ENCODE peak calls at places on chromosome 2, in ten cellular contexts. One of them, this sample, is unnamed.

GRCh38 chr2:202051499-202052161 is 18.0 kb downstream of the FZD7 start:
- DNase-seq in DND-41: no peak
- DNase-seq in tibial nerve: no peak
- DNase-seq in K562: no peak
- DNase-seq in heart left ventricle: no peak
- DNase-seq in endodermal cell: peak; percentile 61
- DNase-seq in GM23338: peak; percentile 69
- DNase-seq in kidney: no peak
- DNase-seq in naive thymus-derived CD4-positive, alpha-beta T cell: no peak
- DNase-seq in tibial artery: no peak
- DNase-seq in this sample: no peak

GRCh38 chr2:239261796-239262475 is 138.9 kb downstream of the HDAC4 start:
- DNase-seq in endodermal cell: peak; percentile 12
- DNase-seq in GM23338: no peak
- DNase-seq in kidney: no peak
- DNase-seq in DND-41: no peak
- DNase-seq in tibial nerve: no peak
- DNase-seq in heart left ventricle: peak; percentile 61
- DNase-seq in K562: no peak
- DNase-seq in tibial artery: no peak
- DNase-seq in naive thymus-derived CD4-positive, alpha-beta T cell: no peak
- DNase-seq in this sample: no peak

GRCh38 chr2:113240150-113240914 is 38.4 kb downstream of the PAX8 start:
- DNase-seq in heart left ventricle: peak; percentile 94
- DNase-seq in K562: no peak
- DNase-seq in tibial nerve: peak; percentile 82
- DNase-seq in GM23338: no peak
- DNase-seq in naive thymus-derived CD4-positive, alpha-beta T cell: no peak
- DNase-seq in kidney: peak; percentile 93
- DNase-seq in tibial artery: peak; percentile 89
- DNase-seq in DND-41: no peak
- DNase-seq in endodermal cell: no peak
- DNase-seq in this sample: peak; percentile 90

GRCh38 chr2:69567909-69568300 is 75.6 kb downstream of the AAK1 start:
- DNase-seq in heart left ventricle: no peak
- DNase-seq in tibial nerve: no peak
- DNase-seq in DND-41: no peak
- DNase-seq in K562: no peak
- DNase-seq in GM23338: no peak
- DNase-seq in kidney: no peak
- DNase-seq in endodermal cell: no peak
- DNase-seq in tibial artery: no peak
- DNase-seq in naive thymus-derived CD4-positive, alpha-beta T cell: no peak
- DNase-seq in this sample: no peak

GRCh38 chr2:54267577-54267976 is 11.5 kb upstream of the TSPYL6 start:
- DNase-seq in DND-41: no peak
- DNase-seq in K562: no peak
- DNase-seq in endodermal cell: no peak
- DNase-seq in kidney: no peak
- DNase-seq in tibial artery: no peak
- DNase-seq in GM23338: no peak
- DNase-seq in heart left ventricle: no peak
- DNase-seq in naive thymus-derived CD4-positive, alpha-beta T cell: no peak
- DNase-seq in tibial nerve: no peak
- DNase-seq in this sample: no peak

GRCh38 chr2:231722721-231723307 is 14.5 kb downstream of the PTMA start:
- DNase-seq in endodermal cell: no peak
- DNase-seq in GM23338: no peak
- DNase-seq in tibial artery: no peak
- DNase-seq in tibial nerve: no peak
- DNase-seq in naive thymus-derived CD4-positive, alpha-beta T cell: no peak
- DNase-seq in DND-41: no peak
- DNase-seq in heart left ventricle: no peak
- DNase-seq in K562: no peak
- DNase-seq in kidney: no peak
- DNase-seq in this sample: no peak

GRCh38 chr2:39513641-39514094 is 76.6 kb upstream of the MAP4K3 start:
- DNase-seq in GM23338: peak; percentile 79
- DNase-seq in tibial nerve: no peak
- DNase-seq in K562: peak; percentile 69
- DNase-seq in naive thymus-derived CD4-positive, alpha-beta T cell: peak; percentile 70
- DNase-seq in DND-41: peak; percentile 59
- DNase-seq in tibial artery: peak; percentile 72
- DNase-seq in endodermal cell: peak; percentile 82
- DNase-seq in kidney: no peak
- DNase-seq in heart left ventricle: no peak
- DNase-seq in this sample: peak; percentile 29

GRCh38 chr2:99602475-99602874 is 112.7 kb upstream of the REV1 start:
- DNase-seq in heart left ventricle: no peak
- DNase-seq in endodermal cell: no peak
- DNase-seq in DND-41: no peak
- DNase-seq in tibial artery: no peak
- DNase-seq in naive thymus-derived CD4-positive, alpha-beta T cell: no peak
- DNase-seq in K562: no peak
- DNase-seq in tibial nerve: no peak
- DNase-seq in GM23338: no peak
- DNase-seq in kidney: no peak
- DNase-seq in this sample: no peak

GRCh38 chr2:216637472-216637871 is 4.3 kb downstream of the IGFBP2 start:
- DNase-seq in naive thymus-derived CD4-positive, alpha-beta T cell: no peak
- DNase-seq in tibial nerve: no peak
- DNase-seq in endodermal cell: no peak
- DNase-seq in kidney: no peak
- DNase-seq in heart left ventricle: no peak
- DNase-seq in tibial artery: no peak
- DNase-seq in K562: no peak
- DNase-seq in DND-41: no peak
- DNase-seq in GM23338: no peak
- DNase-seq in this sample: no peak

GRCh38 chr2:73232471-73233153 is 427 bp downstream of the PRADC1 start:
- DNase-seq in DND-41: peak; percentile 44
- DNase-seq in K562: peak; percentile 71
- DNase-seq in GM23338: no peak
- DNase-seq in naive thymus-derived CD4-positive, alpha-beta T cell: no peak
- DNase-seq in tibial nerve: peak; percentile 14
- DNase-seq in heart left ventricle: no peak
- DNase-seq in kidney: no peak
- DNase-seq in tibial artery: no peak
- DNase-seq in endodermal cell: peak; percentile 54
- DNase-seq in this sample: peak; percentile 58

GRCh38 chr2:56227811-56228210 is 44.0 kb downstream of the CCDC85A start:
- DNase-seq in heart left ventricle: no peak
- DNase-seq in K562: no peak
- DNase-seq in naive thymus-derived CD4-positive, alpha-beta T cell: no peak
- DNase-seq in tibial artery: no peak
- DNase-seq in kidney: no peak
- DNase-seq in tibial nerve: no peak
- DNase-seq in GM23338: no peak
- DNase-seq in DND-41: no peak
- DNase-seq in endodermal cell: no peak
- DNase-seq in this sample: no peak

GRCh38 chr2:214076527-214076926 is 334.3 kb upstream of the VWC2L start:
- DNase-seq in tibial artery: no peak
- DNase-seq in heart left ventricle: no peak
- DNase-seq in K562: no peak
- DNase-seq in GM23338: no peak
- DNase-seq in endodermal cell: no peak
- DNase-seq in naive thymus-derived CD4-positive, alpha-beta T cell: no peak
- DNase-seq in kidney: no peak
- DNase-seq in DND-41: no peak
- DNase-seq in tibial nerve: no peak
- DNase-seq in this sample: no peak

GRCh38 chr2:85792783-85793441 is 39.1 kb downstream of the ATOH8 start:
- DNase-seq in K562: no peak
- DNase-seq in GM23338: no peak
- DNase-seq in heart left ventricle: peak; percentile 57
- DNase-seq in naive thymus-derived CD4-positive, alpha-beta T cell: no peak
- DNase-seq in DND-41: no peak
- DNase-seq in tibial nerve: no peak
- DNase-seq in tibial artery: peak; percentile 46
- DNase-seq in endodermal cell: no peak
- DNase-seq in kidney: peak; percentile 72
- DNase-seq in this sample: peak; percentile 45

GRCh38 chr2:85790032-85790431 is 36.2 kb downstream of the ATOH8 start:
- DNase-seq in tibial artery: no peak
- DNase-seq in naive thymus-derived CD4-positive, alpha-beta T cell: no peak
- DNase-seq in K562: no peak
- DNase-seq in kidney: peak; percentile 30
- DNase-seq in heart left ventricle: peak; percentile 20
- DNase-seq in tibial nerve: no peak
- DNase-seq in GM23338: no peak
- DNase-seq in endodermal cell: no peak
- DNase-seq in DND-41: no peak
- DNase-seq in this sample: no peak

GRCh38 chr2:85790499-85790898 is 36.7 kb downstream of the ATOH8 start:
- DNase-seq in heart left ventricle: peak; percentile 49
- DNase-seq in endodermal cell: no peak
- DNase-seq in GM23338: no peak
- DNase-seq in DND-41: no peak
- DNase-seq in tibial artery: no peak
- DNase-seq in tibial nerve: no peak
- DNase-seq in K562: no peak
- DNase-seq in kidney: peak; percentile 59
- DNase-seq in naive thymus-derived CD4-positive, alpha-beta T cell: no peak
- DNase-seq in this sample: peak; percentile 44

GRCh38 chr2:85793584-85793983 is 39.8 kb downstream of the ATOH8 start:
- DNase-seq in tibial artery: no peak
- DNase-seq in GM23338: no peak
- DNase-seq in DND-41: no peak
- DNase-seq in endodermal cell: no peak
- DNase-seq in K562: no peak
- DNase-seq in naive thymus-derived CD4-positive, alpha-beta T cell: no peak
- DNase-seq in kidney: no peak
- DNase-seq in tibial nerve: no peak
- DNase-seq in heart left ventricle: no peak
- DNase-seq in this sample: no peak

GRCh38 chr2:85791704-85792565 is 38.1 kb downstream of the ATOH8 start:
- DNase-seq in heart left ventricle: peak; percentile 55
- DNase-seq in GM23338: no peak
- DNase-seq in tibial nerve: no peak
- DNase-seq in endodermal cell: no peak
- DNase-seq in K562: no peak
- DNase-seq in naive thymus-derived CD4-positive, alpha-beta T cell: no peak
- DNase-seq in tibial artery: peak; percentile 48
- DNase-seq in DND-41: no peak
- DNase-seq in kidney: peak; percentile 75
- DNase-seq in this sample: no peak
- H3K4me1 ChIP-seq in heart left ventricle: peaks cover 44% of the 10 kb centered on the region
- H3K4me1 ChIP-seq in GM23338: no peaks in the 10 kb centered on the region
- H3K4me1 ChIP-seq in tibial nerve: peaks cover 46% of the 10 kb centered on the region
- H3K4me1 ChIP-seq in endodermal cell: no peaks in the 10 kb centered on the region
- H3K4me1 ChIP-seq in K562: no peaks in the 10 kb centered on the region
- H3K4me1 ChIP-seq in naive thymus-derived CD4-positive, alpha-beta T cell: no peaks in the 10 kb centered on the region
- H3K4me1 ChIP-seq in tibial artery: no peaks in the 10 kb centered on the region
- H3K4me1 ChIP-seq in DND-41: no peaks in the 10 kb centered on the region
- H3K4me1 ChIP-seq in kidney: peaks cover 23% of the 10 kb centered on the region
- H3K4me1 ChIP-seq in this sample: no peaks in the 10 kb centered on the region

GRCh38 chr2:101125374-101125773 is 25.8 kb downstream of the TBC1D8 start:
- DNase-seq in K562: no peak
- DNase-seq in kidney: no peak
- DNase-seq in naive thymus-derived CD4-positive, alpha-beta T cell: no peak
- DNase-seq in GM23338: no peak
- DNase-seq in heart left ventricle: no peak
- DNase-seq in endodermal cell: no peak
- DNase-seq in tibial artery: no peak
- DNase-seq in DND-41: no peak
- DNase-seq in tibial nerve: no peak
- DNase-seq in this sample: no peak
- H3K4me3 ChIP-seq in K562: no peak overlapping the region
- H3K4me3 ChIP-seq in kidney: no peak overlapping the region
- H3K4me3 ChIP-seq in naive thymus-derived CD4-positive, alpha-beta T cell: no peak overlapping the region
- H3K4me3 ChIP-seq in GM23338: no peak overlapping the region
- H3K4me3 ChIP-seq in heart left ventricle: no peak overlapping the region
- H3K4me3 ChIP-seq in endodermal cell: no peak overlapping the region
- H3K4me3 ChIP-seq in tibial artery: no peak overlapping the region
- H3K4me3 ChIP-seq in DND-41: no peak overlapping the region
- H3K4me3 ChIP-seq in tibial nerve: no peak overlapping the region
- H3K4me3 ChIP-seq in this sample: no peak overlapping the region

DNA sequence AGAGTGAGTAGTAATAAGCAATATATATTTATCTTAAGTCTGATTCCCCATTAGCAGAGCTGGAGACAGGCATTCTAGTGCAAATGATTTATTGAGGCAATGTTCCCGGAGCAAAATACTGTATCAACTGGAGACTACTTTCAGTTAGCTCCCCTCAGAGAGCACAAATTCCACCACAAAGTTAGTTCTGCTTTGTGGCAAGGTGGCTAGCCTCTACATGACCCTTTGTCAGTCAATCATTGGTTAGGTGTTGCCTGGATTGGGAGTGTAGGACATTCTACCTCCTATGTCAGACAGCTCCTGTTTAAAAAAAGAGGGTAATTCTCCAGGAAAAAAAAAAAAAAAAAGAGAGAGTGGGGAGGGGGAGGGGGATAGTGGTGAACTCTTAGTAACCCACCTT is 402.2 kb downstream of the NR4A2 start:
- DNase-seq in heart left ventricle: no peak
- DNase-seq in DND-41: no peak
- DNase-seq in kidney: no peak
- DNase-seq in naive thymus-derived CD4-positive, alpha-beta T cell: no peak
- DNase-seq in tibial nerve: no peak
- DNase-seq in endodermal cell: no peak
- DNase-seq in GM23338: peak; percentile 25
- DNase-seq in K562: no peak
- DNase-seq in tibial artery: no peak
- DNase-seq in this sample: no peak
- H3K4me1 ChIP-seq in heart left ventricle: no peaks in the 10 kb centered on the region
- H3K4me1 ChIP-seq in DND-41: no peaks in the 10 kb centered on the region
- H3K4me1 ChIP-seq in kidney: no peaks in the 10 kb centered on the region
- H3K4me1 ChIP-seq in naive thymus-derived CD4-positive, alpha-beta T cell: no peaks in the 10 kb centered on the region
- H3K4me1 ChIP-seq in tibial nerve: no peaks in the 10 kb centered on the region
- H3K4me1 ChIP-seq in endodermal cell: no peaks in the 10 kb centered on the region
- H3K4me1 ChIP-seq in GM23338: no peaks in the 10 kb centered on the region
- H3K4me1 ChIP-seq in K562: no peaks in the 10 kb centered on the region
- H3K4me1 ChIP-seq in tibial artery: no peaks in the 10 kb centered on the region
- H3K4me1 ChIP-seq in this sample: no peaks in the 10 kb centered on the region

GRCh38 chr2:225400060-225400511 is 576 bp downstream of the NYAP2 start:
- DNase-seq in endodermal cell: peak; percentile 91
- DNase-seq in heart left ventricle: no peak
- DNase-seq in K562: no peak
- DNase-seq in kidney: no peak
- DNase-seq in tibial nerve: no peak
- DNase-seq in naive thymus-derived CD4-positive, alpha-beta T cell: no peak
- DNase-seq in GM23338: peak; percentile 86
- DNase-seq in DND-41: peak; percentile 25
- DNase-seq in tibial artery: no peak
- DNase-seq in this sample: no peak
- H3K4me3 ChIP-seq in endodermal cell: no peak overlapping the region
- H3K4me3 ChIP-seq in heart left ventricle: no peak overlapping the region
- H3K4me3 ChIP-seq in K562: no peak overlapping the region
- H3K4me3 ChIP-seq in kidney: no peak overlapping the region
- H3K4me3 ChIP-seq in tibial nerve: no peak overlapping the region
- H3K4me3 ChIP-seq in naive thymus-derived CD4-positive, alpha-beta T cell: no peak overlapping the region
- H3K4me3 ChIP-seq in GM23338: peak overlapping the region; percentile 25
- H3K4me3 ChIP-seq in DND-41: no peak overlapping the region
- H3K4me3 ChIP-seq in tibial artery: no peak overlapping the region
- H3K4me3 ChIP-seq in this sample: no peak overlapping the region